ENCODE peak calls at places on chromosomes 1 and 21, in eight cellular contexts. G is right lobe of liver, S is ovary, O is IMR-90, J is HCT116, X is esophagus squamous epithelium, N is uterus, K is heart left ventricle. E is an unnamed sample.

GRCh38 chr1:107405241-107405640 is 264.4 kb downstream of the NTNG1 start:
- DNase-seq in G (no peak), S (no peak), O (peak; percentile 7), J (no peak), X (no peak), N (no peak), K (no peak), E (no peak)

GRCh38 chr1:10065344-10065685 is 32.6 kb downstream of the UBE4B start:
- DNase-seq in G (peak; percentile 68), S (no peak), O (no peak), J (no peak), X (no peak), N (no peak), K (peak; percentile 35), E (peak; percentile 34)

GRCh38 chr1:182601416-182601786 is 2.8 kb downstream of the RGS16 start:
- DNase-seq in G (peak; percentile 60), S (peak; percentile 79), O (peak; percentile 76), J (peak; percentile 69), X (no peak), N (peak; percentile 58), K (peak; percentile 74), E (peak; percentile 85)

GRCh38 chr1:228899421-228899956 is 164.2 kb downstream of the RHOU start:
- DNase-seq in G (no peak), S (no peak), O (no peak), J (no peak), X (no peak), N (no peak), K (no peak), E (no peak)

GRCh38 chr1:101142244-101142643 is 94.6 kb upstream of the S1PR1 start:
- DNase-seq in G (no peak), S (no peak), O (no peak), J (no peak), X (no peak), N (no peak), K (no peak), E (no peak)

GRCh38 chr1:82820816-82821215 is 1020.1 kb downstream of the ADGRL2 start:
- DNase-seq in G (no peak), S (no peak), O (no peak), J (no peak), X (no peak), N (no peak), K (no peak), E (no peak)

GRCh38 chr21:38780879-38781278 is 24.9 kb upstream of the ETS2 start:
- DNase-seq in G (no peak), S (no peak), O (no peak), J (no peak), X (no peak), N (no peak), K (no peak), E (no peak)

GRCh38 chr21:27953328-27954045 is 986.6 kb upstream of the ADAMTS5 start:
- DNase-seq in G (no peak), S (no peak), O (no peak), J (no peak), X (no peak), N (no peak), K (no peak), E (no peak)

GRCh38 chr1:30788580-30789387 is 31.2 kb upstream of the LAPTM5 start:
- DNase-seq in G (no peak), S (no peak), O (no peak), J (no peak), X (no peak), N (no peak), K (no peak), E (no peak)

GRCh38 chr1:91537281-91538069 is 36.8 kb downstream of the CDC7 start:
- DNase-seq in G (no peak), S (peak; percentile 64), O (peak; percentile 91), J (no peak), X (no peak), N (no peak), K (no peak), E (no peak)

GRCh38 chr21:42063578-42064521 is 7.3 kb upstream of the UMODL1 start:
- DNase-seq in G (peak; percentile 50), S (no peak), O (no peak), J (no peak), X (no peak), N (no peak), K (peak; percentile 33), E (peak; percentile 71)

GRCh38 chr1:22197644-22198043 is 54.7 kb upstream of the WNT4 start:
- DNase-seq in G (no peak), S (no peak), O (no peak), J (no peak), X (no peak), N (no peak), K (no peak), E (peak; percentile 32)

GRCh38 chr1:185961664-185962063 is 227.5 kb downstream of the HMCN1 start:
- DNase-seq in G (no peak), S (no peak), O (peak; percentile 51), J (no peak), X (no peak), N (no peak), K (no peak), E (no peak)

GRCh38 chr1:107277022-107277421 is 136.2 kb downstream of the NTNG1 start:
- DNase-seq in G (peak; percentile 14), S (no peak), O (peak; percentile 36), J (no peak), X (no peak), N (no peak), K (peak; percentile 18), E (peak; percentile 20)

GRCh38 chr1:248243204-248243603 is 12.0 kb downstream of the OR2M4 start:
- DNase-seq in G (no peak), S (no peak), O (peak; percentile 3), J (no peak), X (no peak), N (no peak), K (no peak), E (peak; percentile 29)

GRCh38 chr21:41752231-41752681 is 14.6 kb downstream of the RIPK4 start:
- DNase-seq in G (no peak), S (no peak), O (peak; percentile 64), J (no peak), X (no peak), N (no peak), K (no peak), E (no peak)

GRCh38 chr1:211703812-211704566 is 28.6 kb upstream of the NEK2 start:
- DNase-seq in G (no peak), S (no peak), O (no peak), J (no peak), X (no peak), N (no peak), K (no peak), E (peak; percentile 67)

GRCh38 chr1:217627431-217627830 is 3.5 kb downstream of the GPATCH2 start:
- DNase-seq in G (no peak), S (no peak), O (no peak), J (no peak), X (no peak), N (no peak), K (no peak), E (no peak)

GRCh38 chr1:168437821-168438220 is 106.0 kb downstream of the XCL2 start:
- DNase-seq in G (no peak), S (no peak), O (no peak), J (no peak), X (no peak), N (no peak), K (no peak), E (no peak)

GRCh38 chr1:176847052-176847451 is 317.5 kb downstream of the ASTN1 start:
- DNase-seq in G (no peak), S (no peak), O (no peak), J (no peak), X (no peak), N (no peak), K (peak; percentile 64), E (no peak)

GRCh38 chr1:87331319-87332269 is 2.9 kb downstream of the LMO4 start:
- DNase-seq in G (peak; percentile 91), S (peak; percentile 72), O (peak; percentile 60), J (peak; percentile 80), X (no peak), N (peak; percentile 79), K (peak; percentile 86), E (peak; percentile 81)
- TF ChIP-seq POLR2A in G (peak; percentile 24), S (no peak), O (no peak), J (no peak), X (peak; percentile 70), N (peak; percentile 31), K (no peak), E (peak; percentile 70)

GRCh38 chr1:111591946-111592345 is 27.6 kb upstream of the RAP1A start:
- DNase-seq in G (no peak), S (no peak), O (no peak), J (no peak), X (no peak), N (no peak), K (no peak), E (no peak)

GRCh38 chr1:111595807-111596206 is 23.8 kb upstream of the RAP1A start:
- DNase-seq in G (no peak), S (no peak), O (no peak), J (no peak), X (no peak), N (no peak), K (no peak), E (no peak)

GRCh38 chr1:111594128-111594693 is 25.4 kb upstream of the RAP1A start:
- DNase-seq in G (no peak), S (no peak), O (no peak), J (no peak), X (no peak), N (no peak), K (no peak), E (no peak)

GRCh38 chr1:111593403-111594127 is 26.0 kb upstream of the RAP1A start:
- DNase-seq in G (no peak), S (no peak), O (no peak), J (no peak), X (no peak), N (no peak), K (no peak), E (no peak)

GRCh38 chr1:111592389-111593361 is 26.9 kb upstream of the RAP1A start:
- DNase-seq in G (peak; percentile 82), S (peak; percentile 75), O (peak; percentile 87), J (peak; percentile 49), X (peak; percentile 9), N (peak; percentile 77), K (peak; percentile 94), E (peak; percentile 84)
- H3K4me3 ChIP-seq in G (no peak overlapping the region), S (peak overlapping the region; percentile 7), O (no peak overlapping the region), J (peak overlapping the region; percentile 41), X (peak overlapping the region; percentile 1), N (peak overlapping the region; percentile 0), K (no peak overlapping the region), E (no peak overlapping the region)

DNA sequence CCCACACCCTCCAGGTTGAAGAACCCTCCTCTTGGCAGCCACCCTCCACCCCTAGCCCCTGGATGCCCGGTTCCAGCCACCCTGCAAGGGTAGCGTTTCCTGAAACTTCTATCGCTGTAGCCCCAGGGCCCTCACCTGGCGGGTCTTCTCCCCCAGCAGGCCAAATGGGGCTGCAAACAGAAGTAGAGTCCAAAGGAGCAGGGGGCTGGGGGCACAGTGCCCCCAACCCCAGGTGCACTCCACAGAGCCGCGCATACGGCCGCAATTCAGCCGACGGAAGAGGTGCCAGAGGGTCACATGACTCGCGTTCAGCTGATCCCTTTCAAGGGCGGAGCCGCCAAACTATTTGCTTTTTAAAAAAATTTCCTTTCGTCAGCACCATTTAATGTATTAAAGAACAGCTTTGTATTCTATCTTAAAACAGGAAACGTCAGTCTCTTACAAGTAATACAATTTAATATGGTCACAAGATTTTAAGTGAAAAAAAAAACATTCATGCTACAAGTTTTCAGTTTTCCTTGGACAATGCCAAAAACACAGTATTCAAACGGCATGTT is at the start of gene GLMP:
- DNase-seq in G (peak; percentile 77), S (peak; percentile 68), O (peak; percentile 64), J (peak; percentile 37), X (no peak), N (peak; percentile 69), K (peak; percentile 82), E (peak; percentile 83)
- TF ChIP-seq POLR2A in G (no peak), S (no peak), O (no peak), J (no peak), X (no peak), N (no peak), K (no peak), E (peak; percentile 30)

GRCh38 chr1:3082571-3083516 is 13.8 kb downstream of the PRDM16 start:
- DNase-seq in G (no peak), S (no peak), O (no peak), J (no peak), X (no peak), N (no peak), K (no peak), E (no peak)
- H3K4me3 ChIP-seq in G (no peak overlapping the region), S (no peak overlapping the region), O (no peak overlapping the region), J (no peak overlapping the region), X (no peak overlapping the region), N (no peak overlapping the region), K (no peak overlapping the region), E (no peak overlapping the region)